ENCODE peak calls at places on chromosomes 4 and X, in eight cellular contexts. Q is choroid plexus epithelial cell; K is AG04449; R is B cell; Z is CD4-positive, alpha-beta memory T cell; O is thoracic aorta; F is naive thymus-derived CD8-positive, alpha-beta T cell; U is SK-N-DZ. M is an unnamed sample.

GRCh38 chr4:186149872-186150271 is 41.5 kb upstream of the CYP4V2 start:
- DNase-seq in Z (no peak), F (no peak), R (no peak), Q (peak), O (no peak), K (no peak), U (peak), M (no peak)

GRCh38 chr4:25310825-25311210 is 1.8 kb upstream of the ZCCHC4 start:
- DNase-seq in Z (no peak), U (no peak), O (no peak), F (no peak), Q (no peak), K (no peak), R (no peak), M (no peak)

GRCh38 chr4:158314756-158315487 is 104.6 kb downstream of the TMEM144 start:
- DNase-seq in F (no peak), K (peak), Z (no peak), R (no peak), Q (peak), U (no peak), O (no peak), M (no peak)

GRCh38 chr4:171266666-171267065 is 546.5 kb upstream of the GALNTL6 start:
- DNase-seq in U (peak), Q (no peak), O (no peak), K (no peak), F (no peak), R (no peak), Z (no peak), M (no peak)

GRCh38 chr4:20337261-20337664 is 85.6 kb downstream of the SLIT2 start:
- DNase-seq in F (no peak), U (peak), R (no peak), Z (no peak), O (no peak), K (no peak), Q (peak), M (no peak)

GRCh38 chr4:7511509-7511908 is 76.8 kb upstream of the PSAPL1 start:
- DNase-seq in U (no peak), R (no peak), O (no peak), Z (no peak), K (no peak), Q (no peak), F (no peak), M (no peak)

GRCh38 chr4:80138556-80139538 is 58.5 kb upstream of the PRDM8 start:
- DNase-seq in O (no peak), R (peak), F (peak), U (no peak), Q (peak), K (no peak), Z (peak), M (peak)

GRCh38 chr4:24196785-24197184 is 306.9 kb upstream of the PPARGC1A start:
- DNase-seq in K (no peak), U (no peak), Q (no peak), R (no peak), F (no peak), Z (no peak), O (no peak), M (no peak)

GRCh38 chr4:88178633-88179231 is 20.3 kb upstream of the ABCG2 start:
- DNase-seq in O (no peak), Z (no peak), Q (no peak), F (no peak), U (no peak), K (no peak), R (no peak), M (no peak)

GRCh38 chrX:22087158-22087557 is 55.0 kb downstream of the PHEX start:
- DNase-seq in Q (no peak), R (no peak), K (no peak), Z (no peak), F (no peak), O (no peak), U (no peak), M (no peak)

GRCh38 chrX:154791951-154792350 is 13.3 kb downstream of the MPP1 start:
- DNase-seq in Z (no peak), U (no peak), R (no peak), K (no peak), F (no peak), O (no peak), Q (no peak), M (no peak)

GRCh38 chr4:165191253-165191652 is 16.1 kb upstream of the KLHL2 start:
- DNase-seq in Z (no peak), F (no peak), R (no peak), K (no peak), O (no peak), U (no peak), Q (no peak), M (no peak)

GRCh38 chr4:8721621-8722020 is 129.1 kb downstream of the CPZ start:
- DNase-seq in F (no peak), U (no peak), K (no peak), O (no peak), R (peak), Z (no peak), Q (no peak), M (no peak)

GRCh38 chr4:80371046-80371445 is 35.5 kb downstream of the CFAP299 start:
- DNase-seq in R (no peak), Z (no peak), U (no peak), F (no peak), O (no peak), K (no peak), Q (no peak), M (no peak)

GRCh38 chrX:115900425-115900824 is 270.1 kb upstream of the AGTR2 start:
- DNase-seq in F (no peak), Q (no peak), Z (no peak), O (no peak), R (no peak), U (no peak), K (no peak), M (peak)